ENCODE peak calls at places on chromosomes 5 and 9, in eight cellular contexts. One of them, this sample, is unnamed.

GRCh38 chr5:73274121-73274520 is 101.1 kb downstream of the TMEM174 start:
- DNase-seq in foreskin fibroblast: no peak
- DNase-seq in HEK293T: no peak
- DNase-seq in effector CD4-positive, alpha-beta T cell: no peak
- DNase-seq in GM04504: no peak
- DNase-seq in GM10248: no peak
- DNase-seq in A549: no peak
- DNase-seq in stimulated activated CD4-positive, alpha-beta T cell treated with anti-CD3 and anti-CD28 coated beads, Interleukin-15, amount 100 ng/mL, for 48 hours: no peak
- DNase-seq in this sample: no peak

GRCh38 chr9:86549434-86549833 is 195.2 kb upstream of the TUT7 start:
- DNase-seq in foreskin fibroblast: peak
- DNase-seq in HEK293T: no peak
- DNase-seq in effector CD4-positive, alpha-beta T cell: no peak
- DNase-seq in GM04504: peak
- DNase-seq in GM10248: no peak
- DNase-seq in A549: no peak
- DNase-seq in stimulated activated CD4-positive, alpha-beta T cell treated with anti-CD3 and anti-CD28 coated beads, Interleukin-15, amount 100 ng/mL, for 48 hours: no peak
- DNase-seq in this sample: peak

GRCh38 chr5:114308508-114308907 is 53.4 kb upstream of the KCNN2 start:
- DNase-seq in foreskin fibroblast: no peak
- DNase-seq in HEK293T: no peak
- DNase-seq in effector CD4-positive, alpha-beta T cell: no peak
- DNase-seq in GM04504: no peak
- DNase-seq in GM10248: no peak
- DNase-seq in A549: no peak
- DNase-seq in stimulated activated CD4-positive, alpha-beta T cell treated with anti-CD3 and anti-CD28 coated beads, Interleukin-15, amount 100 ng/mL, for 48 hours: no peak
- DNase-seq in this sample: no peak

GRCh38 chr5:167602077-167602476 is 689.4 kb upstream of the WWC1 start:
- DNase-seq in foreskin fibroblast: no peak
- DNase-seq in HEK293T: no peak
- DNase-seq in effector CD4-positive, alpha-beta T cell: no peak
- DNase-seq in GM04504: peak
- DNase-seq in GM10248: no peak
- DNase-seq in A549: no peak
- DNase-seq in stimulated activated CD4-positive, alpha-beta T cell treated with anti-CD3 and anti-CD28 coated beads, Interleukin-15, amount 100 ng/mL, for 48 hours: no peak
- DNase-seq in this sample: no peak

GRCh38 chr5:66529182-66529581 is 67.0 kb upstream of the MAST4 start:
- DNase-seq in foreskin fibroblast: no peak
- DNase-seq in HEK293T: no peak
- DNase-seq in effector CD4-positive, alpha-beta T cell: no peak
- DNase-seq in GM04504: no peak
- DNase-seq in GM10248: no peak
- DNase-seq in A549: no peak
- DNase-seq in stimulated activated CD4-positive, alpha-beta T cell treated with anti-CD3 and anti-CD28 coated beads, Interleukin-15, amount 100 ng/mL, for 48 hours: no peak
- DNase-seq in this sample: no peak

GRCh38 chr5:164663223-164663989 is 1158.0 kb downstream of the MAT2B start:
- DNase-seq in foreskin fibroblast: no peak
- DNase-seq in HEK293T: no peak
- DNase-seq in effector CD4-positive, alpha-beta T cell: no peak
- DNase-seq in GM04504: no peak
- DNase-seq in GM10248: no peak
- DNase-seq in A549: no peak
- DNase-seq in stimulated activated CD4-positive, alpha-beta T cell treated with anti-CD3 and anti-CD28 coated beads, Interleukin-15, amount 100 ng/mL, for 48 hours: no peak
- DNase-seq in this sample: no peak

GRCh38 chr5:122183098-122183794 is 53.9 kb downstream of the ZNF474 start:
- DNase-seq in foreskin fibroblast: no peak
- DNase-seq in HEK293T: no peak
- DNase-seq in effector CD4-positive, alpha-beta T cell: no peak
- DNase-seq in GM04504: peak
- DNase-seq in GM10248: no peak
- DNase-seq in A549: peak
- DNase-seq in stimulated activated CD4-positive, alpha-beta T cell treated with anti-CD3 and anti-CD28 coated beads, Interleukin-15, amount 100 ng/mL, for 48 hours: no peak
- DNase-seq in this sample: peak

GRCh38 chr5:10562202-10563131 is 1.4 kb upstream of the ANKRD33B start:
- DNase-seq in foreskin fibroblast: no peak
- DNase-seq in HEK293T: no peak
- DNase-seq in effector CD4-positive, alpha-beta T cell: no peak
- DNase-seq in GM04504: no peak
- DNase-seq in GM10248: peak
- DNase-seq in A549: no peak
- DNase-seq in stimulated activated CD4-positive, alpha-beta T cell treated with anti-CD3 and anti-CD28 coated beads, Interleukin-15, amount 100 ng/mL, for 48 hours: no peak
- DNase-seq in this sample: no peak

GRCh38 chr9:133706651-133707050 is 31.5 kb downstream of the SARDH start:
- DNase-seq in foreskin fibroblast: no peak
- DNase-seq in HEK293T: no peak
- DNase-seq in effector CD4-positive, alpha-beta T cell: no peak
- DNase-seq in GM04504: no peak
- DNase-seq in GM10248: no peak
- DNase-seq in A549: no peak
- DNase-seq in stimulated activated CD4-positive, alpha-beta T cell treated with anti-CD3 and anti-CD28 coated beads, Interleukin-15, amount 100 ng/mL, for 48 hours: no peak
- DNase-seq in this sample: no peak

This sample was measured in GM04503.